ENCODE peak calls at places on chromosomes 16 and 17, in five cellular contexts. One of them, this sample, is unnamed.

GRCh38 chr16:1923299-1924034 is 5.3 kb upstream of the HS3ST6 start:
- DNase-seq in tibial nerve: no peak
- DNase-seq in cardiac fibroblast: peak
- DNase-seq in astrocyte: no peak
- DNase-seq in AG09309: no peak
- DNase-seq in this sample: peak

GRCh38 chr16:30660424-30661251 is 2.4 kb downstream of the FBRS start:
- DNase-seq in AG09309: no peak
- DNase-seq in cardiac fibroblast: peak
- DNase-seq in tibial nerve: no peak
- DNase-seq in astrocyte: peak
- DNase-seq in this sample: peak

GRCh38 chr17:54736573-54736972 is 164.1 kb upstream of the TOM1L1 start:
- DNase-seq in cardiac fibroblast: no peak
- DNase-seq in tibial nerve: no peak
- DNase-seq in AG09309: no peak
- DNase-seq in astrocyte: no peak
- DNase-seq in this sample: no peak

GRCh38 chr17:12867726-12868125 is 78.4 kb downstream of the ARHGAP44 start:
- DNase-seq in tibial nerve: no peak
- DNase-seq in cardiac fibroblast: no peak
- DNase-seq in AG09309: no peak
- DNase-seq in astrocyte: no peak
- DNase-seq in this sample: no peak

GRCh38 chr17:32772453-32773025 is 104.4 kb downstream of the MYO1D start:
- DNase-seq in cardiac fibroblast: no peak
- DNase-seq in AG09309: no peak
- DNase-seq in astrocyte: no peak
- DNase-seq in tibial nerve: no peak
- DNase-seq in this sample: no peak

GRCh38 chr16:87276091-87276561 is 41.1 kb downstream of the C16orf95 start:
- DNase-seq in AG09309: no peak
- DNase-seq in cardiac fibroblast: no peak
- DNase-seq in tibial nerve: no peak
- DNase-seq in astrocyte: no peak
- DNase-seq in this sample: no peak

GRCh38 chr17:75493476-75494129 is 21.7 kb downstream of the CASKIN2 start:
- DNase-seq in AG09309: no peak
- DNase-seq in cardiac fibroblast: no peak
- DNase-seq in astrocyte: no peak
- DNase-seq in tibial nerve: no peak
- DNase-seq in this sample: no peak

GRCh38 chr17:42659079-42659931 is at the start of gene TUBG2:
- DNase-seq in astrocyte: peak
- DNase-seq in tibial nerve: peak
- DNase-seq in AG09309: no peak
- DNase-seq in cardiac fibroblast: peak
- DNase-seq in this sample: peak

GRCh38 chr16:3503513-3503912 is 2.7 kb downstream of the CLUAP1 start:
- DNase-seq in astrocyte: no peak
- DNase-seq in cardiac fibroblast: no peak
- DNase-seq in tibial nerve: no peak
- DNase-seq in AG09309: no peak
- DNase-seq in this sample: no peak

GRCh38 chr17:42067371-42068180 is 17.2 kb upstream of the C17orf113 start:
- DNase-seq in AG09309: no peak
- DNase-seq in astrocyte: no peak
- DNase-seq in tibial nerve: peak
- DNase-seq in cardiac fibroblast: peak
- DNase-seq in this sample: peak

GRCh38 chr17:39688945-39689344 is 1.1 kb upstream of the PGAP3 start:
- DNase-seq in cardiac fibroblast: no peak
- DNase-seq in tibial nerve: no peak
- DNase-seq in AG09309: no peak
- DNase-seq in astrocyte: no peak
- DNase-seq in this sample: no peak

GRCh38 chr17:39687101-39687545 is 734 bp downstream of the PGAP3 start:
- DNase-seq in astrocyte: no peak
- DNase-seq in cardiac fibroblast: no peak
- DNase-seq in AG09309: no peak
- DNase-seq in tibial nerve: no peak
- DNase-seq in this sample: no peak

GRCh38 chr17:39684369-39685043 is 3.4 kb downstream of the PGAP3 start:
- DNase-seq in AG09309: no peak
- DNase-seq in astrocyte: no peak
- DNase-seq in tibial nerve: no peak
- DNase-seq in cardiac fibroblast: no peak
- DNase-seq in this sample: no peak

GRCh38 chr17:39688475-39688835 is 598 bp upstream of the PGAP3 start:
- DNase-seq in astrocyte: no peak
- DNase-seq in tibial nerve: no peak
- DNase-seq in cardiac fibroblast: peak
- DNase-seq in AG09309: no peak
- DNase-seq in this sample: peak

DNA sequence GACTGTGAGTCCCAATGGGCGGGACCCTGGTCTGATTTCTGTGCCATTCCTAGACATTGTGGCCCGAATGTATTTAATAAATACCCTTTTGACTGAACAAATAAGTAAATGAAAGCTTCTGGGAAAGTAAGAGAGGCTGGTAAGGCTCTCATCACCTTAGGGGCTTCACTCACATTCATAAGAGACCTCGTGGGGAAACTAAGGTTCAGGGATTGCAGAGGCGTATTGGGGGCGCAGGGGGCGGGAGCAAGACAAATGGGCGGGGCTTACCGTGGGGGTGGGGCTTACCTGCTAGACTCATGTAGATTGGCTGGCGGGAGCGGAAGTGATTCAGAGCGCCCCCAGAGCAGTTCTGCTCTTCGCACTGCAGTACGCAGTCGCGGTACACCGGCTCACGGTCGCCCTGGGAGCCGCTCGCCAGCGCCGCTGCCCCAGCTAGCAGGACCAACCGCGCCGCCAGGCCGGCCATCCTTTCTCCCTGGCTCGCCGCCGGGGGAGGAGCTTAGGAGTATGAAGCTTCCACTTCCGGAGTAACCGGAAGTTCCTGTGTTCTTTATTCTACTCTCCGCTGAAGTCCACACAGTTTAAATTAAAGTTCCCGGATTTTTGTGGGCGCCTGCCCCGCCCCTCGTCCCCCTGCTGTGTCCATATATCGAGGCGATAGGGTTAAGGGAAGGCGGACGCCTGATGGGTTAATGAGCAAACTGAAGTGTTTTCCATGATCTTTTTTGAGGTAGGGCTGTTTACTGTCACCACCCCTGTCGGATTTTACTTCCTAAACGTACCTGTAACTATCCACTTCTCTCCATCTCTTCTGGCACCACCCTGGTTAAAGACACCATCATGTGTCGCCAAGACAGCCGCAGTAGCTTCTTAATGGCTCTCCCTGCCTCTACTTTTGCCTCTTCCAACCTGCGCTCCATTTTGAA is at the start of gene PGAP3:
- DNase-seq in AG09309: peak
- DNase-seq in tibial nerve: peak
- DNase-seq in cardiac fibroblast: peak
- DNase-seq in astrocyte: peak
- DNase-seq in this sample: peak
- TF ChIP-seq CTCF in AG09309: no peak
- TF ChIP-seq CTCF in tibial nerve: peak
- TF ChIP-seq CTCF in cardiac fibroblast: no peak
- TF ChIP-seq CTCF in astrocyte: no peak
- TF ChIP-seq CTCF in this sample: no peak

DNA sequence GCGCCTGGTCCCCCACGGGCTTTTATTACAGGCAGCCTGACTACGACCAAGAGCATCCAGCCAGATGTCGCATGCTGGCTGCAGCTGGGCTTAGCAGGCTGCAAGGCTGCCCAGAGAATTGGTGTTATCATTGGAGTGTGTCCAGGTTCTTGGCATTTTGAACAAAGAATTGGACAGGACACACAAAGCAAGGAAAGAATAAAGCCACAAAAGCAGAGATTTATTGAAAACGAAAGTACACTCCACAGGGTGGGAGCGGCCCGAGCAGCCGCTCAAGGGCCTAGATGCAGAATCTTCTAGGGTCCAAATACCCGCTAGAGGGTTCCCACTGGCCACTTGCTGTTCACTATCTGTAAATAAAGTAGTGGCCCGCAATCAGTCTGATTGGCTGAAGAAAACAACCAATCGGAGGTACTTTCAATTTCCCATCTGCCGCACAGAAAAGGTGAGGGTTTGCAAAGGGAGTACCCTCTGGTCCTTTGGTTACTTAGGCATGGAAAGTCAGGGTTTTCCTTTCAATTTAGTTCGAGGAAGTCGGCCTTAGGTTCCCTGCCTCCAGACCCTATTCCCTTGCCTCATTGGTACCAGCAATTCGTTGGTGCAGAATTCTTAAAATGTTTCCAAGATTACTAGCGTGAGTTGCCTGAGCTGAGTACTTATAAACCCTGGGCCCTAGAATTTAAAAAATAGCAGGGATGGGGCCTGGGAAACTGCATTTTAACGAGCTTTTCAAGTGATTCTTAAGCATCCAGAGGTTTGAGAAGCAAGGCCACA is 38.5 kb upstream of the CNEP1R1 start:
- DNase-seq in AG09309: peak
- DNase-seq in astrocyte: peak
- DNase-seq in cardiac fibroblast: peak
- DNase-seq in tibial nerve: no peak
- DNase-seq in this sample: peak
- H3K4me3 ChIP-seq in AG09309: peak
- H3K4me3 ChIP-seq in astrocyte: peak
- H3K4me3 ChIP-seq in cardiac fibroblast: no peak
- H3K4me3 ChIP-seq in tibial nerve: peak
- H3K4me3 ChIP-seq in this sample: no peak

DNA sequence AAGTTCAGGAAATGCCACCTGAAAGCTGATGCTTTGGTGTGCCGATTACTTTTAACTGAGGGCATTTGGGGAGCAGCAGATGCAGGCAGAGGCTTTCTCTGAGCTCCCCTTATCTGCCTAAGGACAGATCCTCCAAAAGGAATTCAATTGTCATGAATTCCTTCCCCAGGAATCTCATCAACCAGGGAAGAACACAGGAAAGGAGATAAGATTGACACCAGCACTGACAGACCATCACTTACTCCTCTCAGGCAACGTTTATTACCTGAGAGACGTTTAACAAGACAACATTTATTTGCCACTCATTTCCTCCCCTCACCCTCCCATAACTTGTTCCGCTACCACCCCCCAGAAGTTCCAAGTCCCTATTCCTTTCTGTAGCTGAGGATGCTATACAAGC is 17.6 kb upstream of the CDRT4 start:
- DNase-seq in cardiac fibroblast: no peak
- DNase-seq in AG09309: no peak
- DNase-seq in tibial nerve: no peak
- DNase-seq in astrocyte: no peak
- DNase-seq in this sample: no peak
- TF ChIP-seq CTCF in cardiac fibroblast: no peak
- TF ChIP-seq CTCF in AG09309: no peak
- TF ChIP-seq CTCF in tibial nerve: no peak
- TF ChIP-seq CTCF in astrocyte: no peak
- TF ChIP-seq CTCF in this sample: no peak

GRCh38 chr17:49987681-49988441 is 7.2 kb downstream of the DLX3 start:
- DNase-seq in tibial nerve: no peak
- DNase-seq in AG09309: peak
- DNase-seq in astrocyte: no peak
- DNase-seq in cardiac fibroblast: no peak
- DNase-seq in this sample: no peak
- H3K4me3 ChIP-seq in tibial nerve: no peak
- H3K4me3 ChIP-seq in AG09309: no peak
- H3K4me3 ChIP-seq in astrocyte: no peak
- H3K4me3 ChIP-seq in cardiac fibroblast: no peak
- H3K4me3 ChIP-seq in this sample: no peak

GRCh38 chr16:47694543-47694942 is 233.4 kb downstream of the PHKB start:
- DNase-seq in AG09309: no peak
- DNase-seq in tibial nerve: no peak
- DNase-seq in cardiac fibroblast: no peak
- DNase-seq in astrocyte: no peak
- DNase-seq in this sample: no peak
- TF ChIP-seq CTCF in AG09309: no peak
- TF ChIP-seq CTCF in tibial nerve: no peak
- TF ChIP-seq CTCF in cardiac fibroblast: no peak
- TF ChIP-seq CTCF in astrocyte: no peak
- TF ChIP-seq CTCF in this sample: peak

DNA sequence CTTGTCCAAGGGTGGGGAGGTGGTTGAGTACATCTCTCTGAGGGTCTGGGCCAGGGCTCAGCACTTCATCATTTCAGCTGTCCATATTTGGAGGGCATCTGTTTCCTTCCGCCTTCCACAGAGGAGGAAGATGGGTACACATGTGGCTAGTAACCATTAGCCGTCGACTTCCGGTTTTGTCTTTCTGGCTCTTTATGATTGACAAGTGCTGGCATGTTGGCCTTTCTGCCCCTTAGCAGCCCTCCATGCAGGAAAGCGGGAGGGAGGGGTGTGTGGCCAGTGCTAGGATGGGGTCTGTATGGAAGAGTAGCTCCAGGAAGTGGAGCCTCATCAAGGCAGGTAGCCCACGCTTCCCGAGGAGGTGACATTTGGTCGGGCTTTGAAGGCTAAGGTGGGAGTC is 69.6 kb downstream of the RAI1 start:
- DNase-seq in astrocyte: no peak
- DNase-seq in AG09309: no peak
- DNase-seq in cardiac fibroblast: no peak
- DNase-seq in tibial nerve: no peak
- DNase-seq in this sample: no peak
- H3K4me3 ChIP-seq in astrocyte: no peak
- H3K4me3 ChIP-seq in AG09309: no peak
- H3K4me3 ChIP-seq in cardiac fibroblast: no peak
- H3K4me3 ChIP-seq in tibial nerve: no peak
- H3K4me3 ChIP-seq in this sample: no peak

GRCh38 chr16:81497690-81498089 is 53.1 kb downstream of the CMIP start:
- DNase-seq in cardiac fibroblast: no peak
- DNase-seq in tibial nerve: no peak
- DNase-seq in astrocyte: no peak
- DNase-seq in AG09309: no peak
- DNase-seq in this sample: no peak
- TF ChIP-seq CTCF in cardiac fibroblast: no peak
- TF ChIP-seq CTCF in tibial nerve: peak
- TF ChIP-seq CTCF in astrocyte: no peak
- TF ChIP-seq CTCF in AG09309: no peak
- TF ChIP-seq CTCF in this sample: no peak

DNA sequence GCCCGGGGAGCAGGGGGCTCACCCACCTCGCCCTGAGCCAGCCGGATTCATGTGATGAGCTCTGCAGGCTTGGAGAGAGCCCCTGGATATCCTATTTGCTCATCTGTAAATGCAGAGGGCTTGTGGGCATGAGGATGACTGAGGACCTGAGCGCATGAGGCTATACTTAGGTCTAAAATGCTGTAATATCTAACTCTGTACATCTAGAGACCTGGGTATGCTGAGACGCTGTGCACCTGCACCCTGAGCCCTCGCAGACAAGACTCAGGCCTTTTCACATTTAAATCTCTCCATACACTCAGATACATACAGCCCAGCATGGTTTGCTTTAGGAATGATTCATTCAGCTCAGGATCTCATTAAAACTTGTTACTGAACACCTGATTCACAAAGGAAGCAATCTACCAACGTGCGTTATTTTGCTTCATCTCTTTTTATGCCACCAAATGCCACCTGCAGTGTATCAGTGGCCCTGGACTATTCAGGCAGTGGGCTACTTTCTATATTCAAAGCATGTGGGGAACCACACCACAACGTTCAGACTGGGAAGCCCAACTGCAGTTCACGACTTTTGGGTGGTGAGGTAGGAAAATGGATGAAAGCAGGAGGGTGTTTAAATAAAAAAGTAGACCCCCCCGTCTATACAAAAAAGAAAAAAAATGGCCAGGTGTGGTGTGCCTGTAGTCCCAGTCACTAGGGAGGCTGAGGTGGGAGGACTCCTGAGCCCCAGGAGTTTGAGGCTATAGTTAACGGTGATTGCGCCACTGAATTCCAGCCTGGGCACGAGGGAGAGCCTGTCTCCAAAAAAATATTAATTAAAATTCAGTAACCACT is 12.0 kb downstream of the USP7 start:
- DNase-seq in astrocyte: no peak
- DNase-seq in AG09309: no peak
- DNase-seq in tibial nerve: no peak
- DNase-seq in cardiac fibroblast: no peak
- DNase-seq in this sample: no peak
- H3K4me3 ChIP-seq in astrocyte: no peak
- H3K4me3 ChIP-seq in AG09309: no peak
- H3K4me3 ChIP-seq in tibial nerve: no peak
- H3K4me3 ChIP-seq in cardiac fibroblast: no peak
- H3K4me3 ChIP-seq in this sample: no peak